ENCODE peak calls at places on chromosome 13, in four cellular contexts. Z, P, Y and T are unnamed samples.
A peak's percentile ranks its signal among the peaks of the same experiment; 100 is the strongest.

GRCh38 chr13:113458218-113459065 is 5.2 kb upstream of the ADPRHL1 start:
- DNase-seq in Y (no peak), Z (no peak), P (no peak), T (no peak)

GRCh38 chr13:66559093-66559492 is 671.0 kb downstream of the PCDH9 start:
- DNase-seq in Y (no peak), Z (no peak), P (no peak), T (no peak)

GRCh38 chr13:37868691-37869505 is 674 bp downstream of the TRPC4 start:
- DNase-seq in Y (no peak), Z (peak; percentile 30), P (peak; percentile 15), T (no peak)

GRCh38 chr13:28410096-28410495 is 84.8 kb downstream of the FLT1 start:
- DNase-seq in P (no peak), Y (no peak), Z (no peak), T (no peak)

GRCh38 chr13:84446972-84447700 is 564.9 kb upstream of the SLITRK1 start:
- DNase-seq in Y (no peak), P (peak; percentile 4), Z (no peak), T (no peak)

GRCh38 chr13:43908156-43909126 is 28.7 kb downstream of the LACC1 start:
- DNase-seq in Y (peak; percentile 31), P (peak; percentile 21), Z (peak; percentile 53), T (peak; percentile 63)

GRCh38 chr13:50512602-50513527 is 330.6 kb downstream of the DLEU7 start:
- DNase-seq in Z (peak; percentile 71), P (peak; percentile 68), Y (peak; percentile 60), T (peak; percentile 68)

GRCh38 chr13:53110181-53110580 is 81.6 kb downstream of the OLFM4 start:
- DNase-seq in Y (no peak), P (no peak), Z (no peak), T (no peak)

GRCh38 chr13:74197686-74198085 is 63.5 kb upstream of the KLF12 start:
- DNase-seq in Z (peak; percentile 3), P (no peak), Y (no peak), T (no peak)

GRCh38 chr13:97262058-97262457 is 39.9 kb downstream of the MBNL2 start:
- DNase-seq in P (no peak), Z (no peak), Y (no peak), T (no peak)

GRCh38 chr13:41942462-41943094 is 18.3 kb downstream of the VWA8 start:
- DNase-seq in P (peak; percentile 53), Z (no peak), Y (no peak), T (no peak)

GRCh38 chr13:42883142-42883541 is 101.8 kb downstream of the FAM216B start:
- DNase-seq in Z (no peak), P (no peak), Y (no peak), T (no peak)

GRCh38 chr13:111517641-111518010 is 197.2 kb downstream of the TEX29 start:
- DNase-seq in Z (no peak), P (no peak), Y (no peak), T (no peak)

GRCh38 chr13:110799246-110800236 is 86.0 kb downstream of the ING1 start:
- DNase-seq in P (peak; percentile 86), Y (no peak), Z (peak; percentile 59), T (no peak)

GRCh38 chr13:30408319-30409101 is 13.8 kb upstream of the UBE2L5 start:
- DNase-seq in Y (peak; percentile 12), Z (peak; percentile 86), P (peak; percentile 93), T (peak; percentile 92)